ENCODE peak calls at places on chromosomes 5 and 9, in nine cellular contexts. C is esophagus squamous epithelium, X is kidney epithelial cell, L is lung, B is lower lobe of right lung, N is mammary epithelial cell, O is cardiac muscle cell, M is breast epithelium, H is transverse colon. T is an unnamed sample. For H3K36me3, the result is how much of the 10 kb centered on the place peaks cover.

GRCh38 chr5:10719965-10720364 is 41.1 kb downstream of the DAP start:
- DNase-seq in C (no peak), X (peak), L (no peak), B (no peak), N (peak), O (no peak), M (no peak), H (no peak), T (peak)

GRCh38 chr5:146744358-146744757 is 134.2 kb downstream of the PPP2R2B start:
- DNase-seq in C (no peak), X (no peak), L (no peak), B (no peak), N (peak), O (peak), M (no peak), H (no peak), T (no peak)

GRCh38 chr5:149403923-149404745 is 25.0 kb upstream of the IL17B start:
- DNase-seq in C (no peak), X (no peak), L (no peak), B (no peak), N (no peak), O (peak), M (no peak), H (no peak), T (peak)

GRCh38 chr9:98791147-98792095 is 4.9 kb downstream of the ANKS6 start:
- DNase-seq in C (peak), X (peak), L (peak), B (peak), N (peak), O (peak), M (peak), H (peak), T (peak)

GRCh38 chr5:170557314-170557713 is 53.5 kb downstream of the KCNIP1 start:
- DNase-seq in C (no peak), X (no peak), L (no peak), B (no peak), N (no peak), O (no peak), M (no peak), H (no peak), T (no peak)

GRCh38 chr5:56211298-56211865 is 21.7 kb downstream of the ANKRD55 start:
- DNase-seq in C (no peak), X (peak), L (peak), B (no peak), N (peak), O (peak), M (peak), H (no peak), T (peak)

GRCh38 chr9:133269537-133270357 is 5.3 kb downstream of the ABO start:
- DNase-seq in C (no peak), X (no peak), L (no peak), B (no peak), N (peak), O (no peak), M (no peak), H (no peak), T (no peak)

GRCh38 chr5:13346401-13346800 is 598.1 kb downstream of the DNAH5 start:
- DNase-seq in C (no peak), X (no peak), L (no peak), B (no peak), N (peak), O (no peak), M (no peak), H (no peak), T (no peak)

GRCh38 chr5:10130881-10131280 is 118.8 kb downstream of the ATPSCKMT start:
- DNase-seq in C (no peak), X (no peak), L (no peak), B (no peak), N (no peak), O (no peak), M (no peak), H (no peak), T (no peak)

GRCh38 chr5:62600560-62601252 is 22.1 kb downstream of the LRRC70 start:
- DNase-seq in C (no peak), X (no peak), L (no peak), B (no peak), N (no peak), O (no peak), M (no peak), H (no peak), T (no peak)

GRCh38 chr9:38316166-38316765 is 76.2 kb upstream of the ALDH1B1 start:
- DNase-seq in C (no peak), X (no peak), L (no peak), B (no peak), N (no peak), O (no peak), M (no peak), H (no peak), T (no peak)

GRCh38 chr5:35762368-35762767 is 94.3 kb upstream of the IL7R start:
- DNase-seq in C (no peak), X (no peak), L (no peak), B (no peak), N (no peak), O (no peak), M (no peak), H (no peak), T (no peak)

GRCh38 chr9:137977572-137978261 is 100.1 kb downstream of the CACNA1B start:
- DNase-seq in C (no peak), X (no peak), L (no peak), B (peak), N (no peak), O (no peak), M (no peak), H (no peak), T (no peak)

GRCh38 chr9:137974746-137975526 is 97.4 kb downstream of the CACNA1B start:
- DNase-seq in C (no peak), X (no peak), L (no peak), B (peak), N (no peak), O (no peak), M (no peak), H (no peak), T (no peak)

GRCh38 chr9:137973829-137974416 is 96.3 kb downstream of the CACNA1B start:
- DNase-seq in C (no peak), X (no peak), L (no peak), B (peak), N (no peak), O (no peak), M (no peak), H (no peak), T (no peak)

GRCh38 chr9:137975936-137976565 is 98.5 kb downstream of the CACNA1B start:
- DNase-seq in C (no peak), X (no peak), L (no peak), B (peak), N (no peak), O (no peak), M (no peak), H (no peak), T (no peak)

DNA sequence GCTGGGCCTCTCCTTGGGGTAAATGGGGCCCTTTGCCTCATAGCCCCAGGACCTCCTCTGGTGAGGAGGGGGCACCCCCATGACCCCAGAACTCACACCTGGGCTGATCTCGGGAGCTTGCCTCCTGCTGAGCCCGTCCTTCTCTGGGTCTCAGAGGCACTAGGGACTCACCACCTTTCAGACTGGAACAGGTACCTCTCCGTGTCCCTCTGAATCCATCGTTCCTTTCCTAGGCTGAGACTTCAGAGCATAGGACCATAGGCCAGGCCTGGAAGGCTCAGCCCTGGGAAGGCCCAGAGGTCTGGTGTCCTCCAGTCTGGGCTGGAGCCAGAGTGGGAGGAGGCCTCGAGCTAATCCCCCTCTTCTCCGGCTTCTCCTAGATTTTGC is 97.9 kb downstream of the CACNA1B start:
- DNase-seq in C (no peak), X (no peak), L (no peak), B (peak), N (no peak), O (no peak), M (no peak), H (no peak), T (no peak)
- H3K36me3 ChIP-seq in C (under half), X (under half), L (under half), B (under half), N (under half), O (under half), M (under half), H (under half), T (under half)

GRCh38 chr5:423233-423565 is 19.8 kb upstream of the EXOC3 start:
- DNase-seq in C (no peak), X (no peak), L (no peak), B (no peak), N (no peak), O (no peak), M (no peak), H (no peak), T (no peak)
- H3K4me3 ChIP-seq in C (no peak), X (no peak), L (no peak), B (no peak), N (no peak), O (no peak), M (no peak), H (no peak), T (no peak)

DNA sequence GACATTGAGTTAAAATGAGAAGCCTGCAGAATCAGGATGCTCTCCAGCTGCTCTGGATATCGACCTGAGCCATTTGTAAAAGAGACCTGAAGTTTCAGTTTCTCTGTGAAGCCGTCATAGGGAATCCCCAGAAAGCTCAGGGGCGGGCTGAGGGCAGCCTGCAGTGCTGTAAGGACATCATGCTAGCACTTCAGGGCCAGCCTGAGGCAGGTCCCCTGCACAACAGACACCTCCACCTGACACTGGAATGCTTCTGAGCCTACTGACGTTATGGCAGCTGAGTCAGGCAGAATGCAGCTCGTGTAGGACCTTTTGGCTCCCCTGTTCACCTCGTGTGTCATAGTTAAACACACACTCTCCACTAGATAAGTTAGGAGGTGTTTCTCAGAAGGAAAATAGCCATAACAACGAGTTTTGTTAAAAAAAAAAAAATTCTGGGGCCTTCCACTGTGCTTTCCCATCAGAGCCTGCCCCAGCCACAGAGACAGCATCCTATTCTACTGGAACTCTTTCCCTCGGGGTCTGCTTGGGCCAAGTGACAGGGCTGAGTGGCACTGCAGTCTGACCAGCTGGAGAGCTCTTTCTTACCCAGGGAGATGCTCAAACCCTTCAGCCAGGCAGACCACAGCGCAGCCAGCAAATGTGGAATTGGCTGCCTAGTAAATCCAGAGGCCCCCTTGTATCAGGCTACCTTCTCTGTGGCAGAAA is 354.9 kb downstream of the DIRAS2 start:
- DNase-seq in C (no peak), X (no peak), L (no peak), B (no peak), N (peak), O (no peak), M (no peak), H (peak), T (no peak)
- TF ChIP-seq CTCF in C (no peak), X (no peak), L (no peak), B (no peak), N (no peak), O (no peak), M (no peak), H (no peak), T (no peak)

GRCh38 chr5:31407921-31408714 is 123.8 kb downstream of the DROSHA start:
- DNase-seq in C (no peak), X (peak), L (no peak), B (no peak), N (peak), O (no peak), M (no peak), H (no peak), T (peak)
- H3K36me3 ChIP-seq in C (under half), X (under half), L (under half), B (half or more), N (under half), O (under half), M (under half), H (under half), T (under half)

GRCh38 chr9:113479150-113479761 is 15.7 kb downstream of the RGS3 start:
- DNase-seq in C (no peak), X (no peak), L (no peak), B (no peak), N (no peak), O (no peak), M (no peak), H (peak), T (no peak)
- H3K4me3 ChIP-seq in C (no peak), X (no peak), L (no peak), B (no peak), N (no peak), O (no peak), M (no peak), H (no peak), T (no peak)

DNA sequence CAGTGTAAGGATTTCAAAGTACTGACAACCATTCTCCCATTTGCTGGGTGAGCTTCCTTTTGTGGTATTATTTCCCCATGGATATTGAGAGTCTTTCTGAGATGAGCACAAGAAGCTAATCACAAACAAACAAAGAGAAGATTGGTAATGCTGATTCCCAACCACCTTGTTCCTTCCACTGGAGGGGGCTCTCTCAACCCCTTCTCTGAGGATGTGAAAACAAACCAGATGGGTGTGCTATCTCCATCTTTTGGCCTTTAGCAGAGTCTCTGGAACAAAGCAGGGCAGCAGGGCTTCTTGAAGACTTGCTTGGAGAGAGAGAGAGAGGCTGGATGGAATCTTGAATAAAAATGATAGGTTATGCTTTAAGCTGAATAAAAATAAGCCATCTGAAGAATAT is 576.7 kb upstream of the ZNF462 start:
- DNase-seq in C (no peak), X (no peak), L (no peak), B (no peak), N (peak), O (peak), M (no peak), H (no peak), T (no peak)
- TF ChIP-seq CTCF in C (no peak), X (peak), L (no peak), B (no peak), N (peak), O (peak), M (no peak), H (no peak), T (peak)

DNA sequence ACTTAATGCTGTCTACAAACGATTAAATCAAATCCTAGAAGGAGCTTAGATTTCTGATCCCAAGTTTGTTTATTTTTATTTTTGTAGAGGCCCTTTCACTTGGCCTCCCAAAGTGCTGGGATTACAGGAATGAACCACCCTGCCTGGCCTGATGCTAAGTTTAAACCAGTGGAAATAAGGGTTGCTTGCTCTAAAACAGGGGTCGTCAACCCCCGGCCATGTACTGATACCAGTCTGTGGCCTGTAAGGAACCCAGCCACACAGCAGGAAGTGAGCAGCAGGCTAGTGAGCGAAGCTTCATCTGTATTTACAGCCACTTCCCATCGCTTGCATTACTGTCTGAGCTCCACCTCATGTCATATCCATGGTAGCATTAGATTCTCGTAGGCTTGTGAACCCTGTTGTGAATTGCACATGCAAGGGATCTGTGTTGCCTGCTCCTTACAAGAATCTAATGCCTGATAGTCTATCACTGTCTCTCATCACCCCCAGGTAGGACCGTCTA is 11.4 kb downstream of the TTC1 start:
- DNase-seq in C (no peak), X (no peak), L (no peak), B (no peak), N (no peak), O (no peak), M (no peak), H (no peak), T (no peak)
- H3K36me3 ChIP-seq in C (under half), X (under half), L (under half), B (under half), N (under half), O (under half), M (under half), H (under half), T (under half)

GRCh38 chr5:373710-374602 is 52.4 kb downstream of the AHRR start:
- DNase-seq in C (no peak), X (no peak), L (peak), B (no peak), N (peak), O (peak), M (peak), H (peak), T (no peak)
- H3K4me3 ChIP-seq in C (peak), X (peak), L (peak), B (peak), N (no peak), O (peak), M (peak), H (peak), T (peak)

GRCh38 chr5:160119142-160119904 is at the start of gene PWWP2A:
- DNase-seq in C (peak), X (peak), L (peak), B (peak), N (peak), O (peak), M (peak), H (peak), T (peak)

GRCh38 chr5:160118349-160119141 is 705 bp downstream of the PWWP2A start:
- DNase-seq in C (no peak), X (no peak), L (peak), B (peak), N (peak), O (no peak), M (peak), H (peak), T (no peak)

GRCh38 chr5:160116991-160117390 is 2.3 kb downstream of the PWWP2A start:
- DNase-seq in C (no peak), X (no peak), L (no peak), B (no peak), N (no peak), O (no peak), M (no peak), H (no peak), T (no peak)

GRCh38 chr5:160119905-160120266 is 636 bp upstream of the PWWP2A start:
- DNase-seq in C (no peak), X (no peak), L (no peak), B (no peak), N (no peak), O (no peak), M (no peak), H (no peak), T (no peak)
- TF ChIP-seq CTCF in C (no peak), X (no peak), L (no peak), B (peak), N (peak), O (peak), M (no peak), H (peak), T (peak)

T was measured in BJ.